ENCODE peak calls at places on chromosome 15, in six cellular contexts. H is H9; T is effector memory CD4-positive, alpha-beta T cell; Q is neural progenitor cell; I is right lobe of liver; X is colonic mucosa. G is an unnamed sample.
A peak's percentile ranks its signal among the peaks of the same experiment; 100 is the strongest.

GRCh38 chr15:59751552-59752413 is 62.7 kb upstream of the BNIP2 start:
- DNase-seq in H (no peak), T (no peak), Q (peak; percentile 49), I (no peak), X (no peak), G (no peak)

GRCh38 chr15:35546581-35547381 is 816 bp upstream of the DPH6 start:
- DNase-seq in H (no peak), T (no peak), Q (no peak), I (no peak), X (peak; percentile 29), G (no peak)

GRCh38 chr15:69104050-69104750 is 56.2 kb upstream of the GLCE start:
- DNase-seq in H (no peak), T (no peak), Q (no peak), I (no peak), X (no peak), G (no peak)

GRCh38 chr15:90967206-90967605 is 12.5 kb downstream of the RCCD1 start:
- DNase-seq in H (no peak), T (no peak), Q (no peak), I (no peak), X (no peak), G (no peak)

GRCh38 chr15:50471072-50471471 is 46.9 kb downstream of the USP8 start:
- DNase-seq in H (no peak), T (no peak), Q (no peak), I (no peak), X (no peak), G (no peak)

GRCh38 chr15:78046796-78047341 is 30.6 kb downstream of the TBC1D2B start:
- DNase-seq in H (no peak), T (no peak), Q (no peak), I (peak; percentile 28), X (no peak), G (no peak)

GRCh38 chr15:75431250-75431649 is 20.2 kb downstream of the SIN3A start:
- DNase-seq in H (no peak), T (no peak), Q (no peak), I (no peak), X (no peak), G (no peak)

GRCh38 chr15:32029409-32029861 is 880 bp upstream of the CHRNA7 start:
- DNase-seq in H (peak; percentile 71), T (no peak), Q (peak; percentile 80), I (no peak), X (peak; percentile 49), G (no peak)

GRCh38 chr15:54305138-54305537 is 326.9 kb downstream of the UNC13C start:
- DNase-seq in H (no peak), T (no peak), Q (no peak), I (no peak), X (no peak), G (no peak)

GRCh38 chr15:61146643-61147230 is 82.4 kb downstream of the RORA start:
- DNase-seq in H (no peak), T (no peak), Q (peak; percentile 40), I (no peak), X (no peak), G (no peak)

GRCh38 chr15:79516646-79517045 is 84.5 kb downstream of the MINAR1 start:
- DNase-seq in H (no peak), T (no peak), Q (no peak), I (no peak), X (no peak), G (no peak)

GRCh38 chr15:78223396-78224023 is 10.9 kb downstream of the ACSBG1 start:
- DNase-seq in H (peak; percentile 10), T (no peak), Q (no peak), I (no peak), X (no peak), G (peak; percentile 21)

GRCh38 chr15:40092416-40093223 is 16.1 kb downstream of the BMF start:
- DNase-seq in H (no peak), T (no peak), Q (peak; percentile 67), I (peak; percentile 86), X (peak; percentile 71), G (no peak)

GRCh38 chr15:63933522-63933921 is 99.8 kb upstream of the HERC1 start:
- DNase-seq in H (no peak), T (no peak), Q (no peak), I (no peak), X (no peak), G (no peak)

GRCh38 chr15:61556037-61556648 is 327.0 kb upstream of the RORA start:
- DNase-seq in H (no peak), T (no peak), Q (no peak), I (no peak), X (no peak), G (no peak)

GRCh38 chr15:51907136-51907862 is 64.3 kb downstream of the LEO1 start:
- DNase-seq in H (no peak), T (no peak), Q (no peak), I (peak; percentile 79), X (peak; percentile 23), G (no peak)

GRCh38 chr15:69164807-69165636 is 4.6 kb downstream of the GLCE start:
- DNase-seq in H (no peak), T (no peak), Q (no peak), I (no peak), X (no peak), G (no peak)

GRCh38 chr15:74235962-74236361 is at the start of gene CCDC33:
- DNase-seq in H (no peak), T (no peak), Q (no peak), I (no peak), X (peak; percentile 81), G (no peak)

GRCh38 chr15:48974865-48975264 is 11.1 kb upstream of the SHC4 start:
- DNase-seq in H (peak; percentile 53), T (no peak), Q (peak; percentile 64), I (no peak), X (no peak), G (no peak)

GRCh38 chr15:37019479-37020433 is 80.6 kb downstream of the MEIS2 start:
- DNase-seq in H (no peak), T (no peak), Q (no peak), I (no peak), X (no peak), G (no peak)

GRCh38 chr15:40272713-40273056 is 10.2 kb downstream of the ANKRD63 start:
- DNase-seq in H (no peak), T (no peak), Q (no peak), I (no peak), X (no peak), G (no peak)

GRCh38 chr15:61831505-61831921 is 228.7 kb downstream of the VPS13C start:
- DNase-seq in H (no peak), T (no peak), Q (peak; percentile 70), I (no peak), X (no peak), G (no peak)

GRCh38 chr15:29393443-29393842 is 123.8 kb upstream of the NSMCE3 start:
- DNase-seq in H (no peak), T (no peak), Q (no peak), I (no peak), X (no peak), G (no peak)

GRCh38 chr15:59283717-59284336 is 77.2 kb downstream of the LDHAL6B start:
- DNase-seq in H (no peak), T (no peak), Q (no peak), I (no peak), X (peak; percentile 87), G (peak; percentile 100)

GRCh38 chr15:65793813-65794104 is 1.7 kb upstream of the DENND4A start:
- DNase-seq in H (no peak), T (no peak), Q (no peak), I (no peak), X (no peak), G (no peak)

GRCh38 chr15:65790692-65791334 is 1.3 kb downstream of the DENND4A start:
- DNase-seq in H (no peak), T (no peak), Q (peak; percentile 8), I (no peak), X (no peak), G (no peak)

GRCh38 chr15:65792130-65792987 is at the start of gene DENND4A:
- DNase-seq in H (peak; percentile 98), T (peak; percentile 97), Q (peak; percentile 99), I (peak; percentile 98), X (peak; percentile 97), G (peak; percentile 98)

GRCh38 chr15:65791335-65792129 is 561 bp downstream of the DENND4A start:
- DNase-seq in H (peak; percentile 61), T (peak; percentile 54), Q (peak; percentile 81), I (peak; percentile 80), X (peak; percentile 65), G (peak; percentile 74)

GRCh38 chr15:65792988-65793812 is 1.1 kb upstream of the DENND4A start:
- DNase-seq in H (no peak), T (no peak), Q (no peak), I (no peak), X (no peak), G (no peak)
- H3K27ac ChIP-seq in H (no peak overlapping the region), T (peak overlapping the region; percentile 100), Q (no peak overlapping the region), I (peak overlapping the region; percentile 99), X (peak overlapping the region; percentile 85), G (peak overlapping the region; percentile 61)

GRCh38 chr15:25094519-25094918 is 139.7 kb downstream of the SNRPN start:
- DNase-seq in H (peak; percentile 10), T (no peak), Q (no peak), I (no peak), X (no peak), G (no peak)
- H3K27ac ChIP-seq in H (no peak overlapping the region), T (no peak overlapping the region), Q (no peak overlapping the region), I (no peak overlapping the region), X (no peak overlapping the region), G (no peak overlapping the region)

GRCh38 chr15:101463265-101463664 is 26.2 kb downstream of the PCSK6 start:
- DNase-seq in H (no peak), T (no peak), Q (no peak), I (no peak), X (peak; percentile 81), G (no peak)
- H3K27ac ChIP-seq in H (no peak overlapping the region), T (no peak overlapping the region), Q (no peak overlapping the region), I (no peak overlapping the region), X (peak overlapping the region; percentile 46), G (no peak overlapping the region)

GRCh38 chr15:70234256-70234965 is 136.7 kb upstream of the TLE3 start:
- DNase-seq in H (peak; percentile 20), T (no peak), Q (no peak), I (peak; percentile 26), X (no peak), G (peak; percentile 14)
- H3K27ac ChIP-seq in H (no peak overlapping the region), T (no peak overlapping the region), Q (no peak overlapping the region), I (no peak overlapping the region), X (no peak overlapping the region), G (no peak overlapping the region)

GRCh38 chr15:71526061-71526460 is 284.3 kb upstream of the NR2E3 start:
- DNase-seq in H (no peak), T (no peak), Q (peak; percentile 16), I (no peak), X (no peak), G (no peak)
- H3K27ac ChIP-seq in H (no peak overlapping the region), T (no peak overlapping the region), Q (no peak overlapping the region), I (no peak overlapping the region), X (no peak overlapping the region), G (no peak overlapping the region)